ENCODE peak calls at places on chromosomes 7 and 10, in six cellular contexts. L, M, Q, C, G and B are unnamed samples. For H3K4me1, the result is how much of the 10 kb centered on the place peaks cover.

GRCh38 chr7:151034312-151035023 is 6.2 kb downstream of the ABCB8 start:
- DNase-seq in L (no peak), C (no peak), G (no peak), M (no peak), Q (no peak), B (no peak)

GRCh38 chr10:91519899-91520514 is 109.9 kb downstream of the HECTD2 start:
- DNase-seq in M (no peak), L (no peak), Q (no peak), G (no peak), C (no peak), B (no peak)

GRCh38 chr7:129519464-129519863 is 17.1 kb downstream of the SMKR1 start:
- DNase-seq in Q (no peak), M (no peak), G (no peak), L (no peak), C (no peak), B (no peak)

GRCh38 chr7:50502001-50502684 is 52.0 kb upstream of the FIGNL1 start:
- DNase-seq in M (no peak), C (peak), L (no peak), G (no peak), Q (no peak), B (no peak)

GRCh38 chr7:8418627-8419245 is 14.7 kb upstream of the NXPH1 start:
- DNase-seq in M (peak), G (peak), L (peak), C (peak), Q (peak), B (no peak)

GRCh38 chr7:1144269-1144771 is 15.7 kb downstream of the ZFAND2A start:
- DNase-seq in M (no peak), L (no peak), G (peak), Q (no peak), C (peak), B (no peak)

GRCh38 chr7:117251687-117252086 is 71.2 kb downstream of the WNT2 start:
- DNase-seq in M (no peak), L (no peak), G (no peak), Q (no peak), C (no peak), B (no peak)

GRCh38 chr7:64574481-64575159 is 11.7 kb upstream of the ZNF680 start:
- DNase-seq in C (peak), Q (no peak), G (peak), M (no peak), L (no peak), B (no peak)

GRCh38 chr10:5591336-5591824 is 66.6 kb downstream of the CALML3 start:
- DNase-seq in C (no peak), Q (no peak), G (no peak), M (no peak), L (no peak), B (no peak)

GRCh38 chr10:3331104-3331645 is 158.6 kb upstream of the PITRM1 start:
- DNase-seq in G (no peak), Q (no peak), L (no peak), M (no peak), C (no peak), B (no peak)

GRCh38 chr10:980468-980867 is 7.8 kb upstream of the GTPBP4 start:
- DNase-seq in M (no peak), G (no peak), C (no peak), Q (no peak), L (no peak), B (no peak)

GRCh38 chr10:33327750-33328149 is 6.7 kb downstream of the NRP1 start:
- DNase-seq in L (no peak), Q (no peak), G (no peak), C (no peak), M (no peak), B (no peak)

GRCh38 chr7:73980206-73980605 is 47.8 kb upstream of the ELN start:
- DNase-seq in M (no peak), Q (no peak), L (no peak), G (peak), C (no peak), B (no peak)

GRCh38 chr10:93208717-93209464 is 135.2 kb downstream of the CYP26A1 start:
- DNase-seq in C (no peak), M (peak), L (no peak), G (no peak), Q (no peak), B (no peak)

GRCh38 chr7:16933296-16934248 is 51.8 kb upstream of the AGR3 start:
- DNase-seq in Q (no peak), M (no peak), C (peak), G (no peak), L (no peak), B (no peak)

GRCh38 chr7:151306374-151306773 is 35.2 kb upstream of the NUB1 start:
- DNase-seq in C (no peak), M (no peak), L (no peak), G (no peak), Q (no peak), B (no peak)

GRCh38 chr10:132057191-132057681 is 8.5 kb upstream of the JAKMIP3 start:
- DNase-seq in L (no peak), M (no peak), G (no peak), C (no peak), Q (no peak), B (no peak)

GRCh38 chr7:81600608-81601007 is 169.2 kb downstream of the HGF start:
- DNase-seq in G (no peak), Q (no peak), M (no peak), L (no peak), C (no peak), B (no peak)

GRCh38 chr7:35985126-35985754 is 167.8 kb upstream of the EEPD1 start:
- DNase-seq in C (peak), M (peak), L (peak), G (peak), Q (peak), B (peak)

GRCh38 chr7:17099083-17099973 is 199.1 kb upstream of the AHR start:
- DNase-seq in Q (no peak), L (peak), C (peak), G (no peak), M (peak), B (no peak)

GRCh38 chr7:127678947-127679346 is 27.0 kb downstream of the SND1 start:
- DNase-seq in C (no peak), L (no peak), G (no peak), Q (no peak), M (no peak), B (no peak)

GRCh38 chr7:108294595-108294994 is 161.6 kb downstream of the NRCAM start:
- DNase-seq in M (no peak), L (no peak), Q (no peak), C (no peak), G (no peak), B (no peak)

GRCh38 chr7:40899151-40899550 is 764.3 kb downstream of the SUGCT start:
- DNase-seq in C (no peak), M (no peak), G (no peak), Q (no peak), L (no peak), B (no peak)

GRCh38 chr10:43194861-43195260 is 56.6 kb downstream of the CSGALNACT2 start:
- DNase-seq in Q (no peak), G (peak), C (no peak), M (no peak), L (no peak), B (no peak)

GRCh38 chr7:71733108-71733870 is 601.3 kb downstream of the GALNT17 start:
- DNase-seq in M (peak), G (peak), Q (peak), L (peak), C (peak), B (peak)

GRCh38 chr10:129652521-129653201 is 185.6 kb downstream of the MGMT start:
- DNase-seq in Q (no peak), G (no peak), M (no peak), L (no peak), C (no peak), B (no peak)
- H3K4me1 ChIP-seq in Q (under half), G (under half), M (under half), L (under half), C (under half), B (under half)

GRCh38 chr10:80503584-80504157 is 34.0 kb upstream of the SH2D4B start:
- DNase-seq in G (no peak), L (no peak), M (no peak), Q (no peak), C (no peak), B (no peak)

GRCh38 chr10:80504158-80504811 is 33.4 kb upstream of the SH2D4B start:
- DNase-seq in Q (no peak), L (no peak), G (peak), C (peak), M (no peak), B (no peak)

GRCh38 chr10:80506836-80507483 is 30.7 kb upstream of the SH2D4B start:
- DNase-seq in Q (no peak), C (no peak), G (no peak), M (no peak), L (no peak), B (no peak)

GRCh38 chr10:80506189-80506575 is 31.5 kb upstream of the SH2D4B start:
- DNase-seq in C (no peak), L (peak), G (no peak), M (peak), Q (no peak), B (no peak)

DNA sequence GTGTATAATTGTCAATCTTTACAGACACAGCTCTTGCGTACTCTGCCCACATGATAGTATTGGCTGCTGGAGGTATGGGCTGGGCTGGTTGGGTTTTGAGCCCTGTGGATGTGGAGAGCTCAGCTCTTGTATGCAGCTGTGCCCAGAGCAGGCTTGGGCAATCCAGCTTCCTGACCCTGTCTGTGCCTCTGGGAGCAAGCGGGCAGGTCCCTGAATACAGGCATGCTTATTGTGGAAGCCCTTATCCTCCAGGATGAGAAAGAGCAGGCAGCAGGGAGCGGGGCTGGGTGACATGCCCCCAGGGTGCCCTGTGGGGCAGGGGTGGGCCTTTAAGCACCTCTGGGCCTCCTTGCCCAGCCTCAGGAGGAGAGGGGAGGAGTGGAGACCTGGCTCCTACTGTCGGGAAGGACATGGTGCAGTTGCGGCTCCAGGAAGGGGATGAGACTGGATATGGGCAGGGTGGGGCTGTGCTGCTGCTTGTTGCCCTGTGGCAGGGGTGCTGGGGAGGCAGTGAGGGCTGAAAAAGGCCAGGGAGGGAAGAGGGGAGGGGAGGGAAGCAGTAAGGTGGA is 32.7 kb upstream of the SH2D4B start:
- DNase-seq in Q (no peak), G (no peak), L (no peak), C (no peak), M (no peak), B (no peak)
- H3K4me1 ChIP-seq in Q (half or more), G (under half), L (half or more), C (half or more), M (half or more), B (under half)

DNA sequence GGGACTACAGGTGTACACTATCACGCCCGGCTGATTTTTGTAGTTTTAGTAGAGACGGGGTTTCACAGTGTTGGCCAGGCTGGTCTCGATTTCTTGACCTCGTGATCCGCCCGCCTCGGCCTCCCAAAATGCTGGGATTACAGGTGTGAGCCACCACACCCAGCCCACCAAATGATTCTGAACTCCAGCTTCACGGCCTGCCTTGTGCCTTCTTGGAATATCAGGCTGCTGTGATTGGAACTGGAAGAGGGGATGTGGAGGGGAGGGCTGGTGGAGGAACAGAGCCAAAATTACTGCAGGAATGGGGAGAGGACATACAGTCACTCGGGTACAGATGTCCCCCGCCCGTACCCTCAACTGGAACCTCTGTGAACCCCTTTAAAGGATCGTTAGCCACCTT is 268.4 kb downstream of the ACTR3B start:
- DNase-seq in C (no peak), G (no peak), Q (no peak), M (no peak), L (no peak), B (no peak)
- H3K4me1 ChIP-seq in C (under half), G (under half), Q (under half), M (under half), L (under half), B (under half)

GRCh38 chr7:18529213-18529612 is 33.7 kb downstream of the HDAC9 start:
- DNase-seq in G (no peak), M (no peak), L (no peak), C (no peak), Q (no peak), B (no peak)
- H3K4me1 ChIP-seq in G (under half), M (under half), L (under half), C (under half), Q (under half), B (under half)

GRCh38 chr10:129580897-129581296 is 113.9 kb downstream of the MGMT start:
- DNase-seq in L (no peak), G (no peak), Q (no peak), M (no peak), C (no peak), B (no peak)
- H3K4me1 ChIP-seq in L (under half), G (under half), Q (under half), M (under half), C (under half), B (under half)

GRCh38 chr10:125054216-125054615 is 106.1 kb downstream of the CTBP2 start:
- DNase-seq in C (no peak), Q (no peak), M (no peak), L (no peak), G (no peak), B (no peak)
- H3K4me1 ChIP-seq in C (half or more), Q (under half), M (under half), L (under half), G (half or more), B (under half)

GRCh38 chr10:114110174-114110972 is 63.6 kb downstream of the CCDC186 start:
- DNase-seq in M (peak), Q (no peak), L (no peak), G (no peak), C (no peak), B (no peak)
- H3K4me1 ChIP-seq in M (under half), Q (under half), L (under half), G (under half), C (under half), B (under half)

DNA sequence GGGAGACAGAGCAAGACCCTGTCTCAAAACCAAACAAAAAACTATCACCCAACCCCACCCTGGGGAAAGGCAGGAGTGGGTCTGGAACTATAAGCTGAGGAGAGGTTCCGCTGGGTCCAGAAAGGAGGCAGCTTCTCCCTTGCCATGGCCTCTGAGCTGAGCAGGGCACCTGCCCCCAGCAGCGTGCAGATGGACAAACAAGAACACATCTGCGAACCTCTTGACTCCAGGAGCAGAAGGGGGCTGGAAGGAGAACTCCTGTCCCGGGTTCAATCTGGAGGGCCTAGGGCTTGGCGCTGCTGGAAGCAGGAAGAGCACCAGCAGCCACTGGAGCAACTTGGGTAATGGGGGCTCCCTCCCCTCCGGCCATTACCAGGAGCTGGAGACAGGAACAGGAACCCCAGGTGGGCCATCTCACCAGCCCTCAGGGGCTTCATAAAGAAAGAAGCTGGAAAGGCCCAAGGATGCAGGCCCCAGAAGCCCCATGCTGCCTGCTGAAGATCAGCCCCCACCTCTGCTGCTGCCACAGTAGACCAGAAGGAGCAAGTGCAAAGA is 19.0 kb upstream of the PPIF start:
- DNase-seq in L (no peak), M (no peak), G (no peak), C (peak), Q (no peak), B (no peak)
- H3K4me1 ChIP-seq in L (under half), M (under half), G (under half), C (under half), Q (under half), B (under half)